ENCODE peak calls at places on chromosomes 5 and 9, in four cellular contexts. B, C, V and Q are unnamed samples. For H3K27me3, the result is how much of the 10 kb centered on the place peaks cover.

GRCh38 chr5:151094861-151095260 is 14.0 kb upstream of the TNIP1 start:
- DNase-seq in B (no peak), V (no peak), C (no peak), Q (peak)

GRCh38 chr5:128276537-128277216 is 193.1 kb downstream of the SLC12A2 start:
- DNase-seq in V (no peak), B (no peak), C (no peak), Q (no peak)

GRCh38 chr5:172686539-172687390 is 45.7 kb downstream of the NEURL1B start:
- DNase-seq in V (no peak), B (no peak), C (no peak), Q (no peak)

GRCh38 chr5:132102101-132102701 is 28.6 kb downstream of the CSF2 start:
- DNase-seq in B (no peak), V (no peak), C (no peak), Q (no peak)

GRCh38 chr5:166488560-166488959 is 1802.9 kb upstream of the WWC1 start:
- DNase-seq in C (no peak), B (no peak), V (no peak), Q (no peak)

GRCh38 chr5:115384587-115385375 is 88.3 kb upstream of the CCDC112 start:
- DNase-seq in C (no peak), V (no peak), B (no peak), Q (no peak)

GRCh38 chr9:86098793-86099694 is at the start of gene GOLM1:
- DNase-seq in V (peak), B (peak), C (no peak), Q (peak)

GRCh38 chr5:61001647-61002046 is 56.6 kb downstream of the NDUFAF2 start:
- DNase-seq in C (no peak), V (no peak), B (no peak), Q (no peak)

GRCh38 chr9:134375430-134376385 is 49.5 kb downstream of the RXRA start:
- DNase-seq in B (no peak), V (no peak), C (no peak), Q (no peak)

GRCh38 chr5:61409568-61409967 is 77.5 kb downstream of the ZSWIM6 start:
- DNase-seq in V (no peak), B (no peak), C (peak), Q (no peak)

GRCh38 chr5:158154226-158155005 is 295.5 kb upstream of the CLINT1 start:
- DNase-seq in B (no peak), V (no peak), C (no peak), Q (no peak)

GRCh38 chr5:40960027-40960426 is 50.7 kb downstream of the C7 start:
- DNase-seq in B (no peak), C (no peak), V (no peak), Q (no peak)

GRCh38 chr9:91164724-91165520 is 196.8 kb downstream of the AUH start:
- DNase-seq in B (peak), V (peak), C (peak), Q (peak)

GRCh38 chr5:94693043-94693822 is 74.8 kb downstream of the SLF1 start:
- DNase-seq in C (peak), V (no peak), B (no peak), Q (no peak)

GRCh38 chr5:59873113-59873512 is 20.4 kb downstream of the PDE4D start:
- DNase-seq in V (no peak), B (no peak), C (no peak), Q (no peak)

GRCh38 chr5:909086-909485 is 16.4 kb downstream of the TRIP13 start:
- DNase-seq in C (no peak), B (no peak), V (no peak), Q (no peak)

GRCh38 chr5:128259530-128260145 is 176.1 kb downstream of the SLC12A2 start:
- DNase-seq in C (no peak), V (no peak), B (no peak), Q (no peak)

DNA sequence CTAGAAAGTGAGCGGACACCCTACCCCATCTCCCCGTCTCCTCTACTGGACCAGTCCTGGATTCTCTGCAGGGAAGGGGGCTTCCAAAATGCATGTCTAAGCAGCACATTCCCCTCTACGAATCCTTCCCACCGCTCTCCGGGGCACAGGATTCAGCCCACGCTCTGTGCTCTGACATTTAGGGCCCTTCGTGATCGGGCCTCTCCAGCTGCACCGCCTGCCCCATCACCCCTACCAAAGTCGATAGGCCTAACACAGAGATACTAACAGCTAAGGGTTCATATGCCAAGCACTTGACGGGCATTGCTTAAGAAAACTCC is 1.2 kb downstream of the ARL10 start:
- DNase-seq in V (no peak), C (no peak), B (no peak), Q (no peak)
- H3K27me3 ChIP-seq in V (under half), C (under half), B (under half), Q (under half)

GRCh38 chr5:79795764-79796398 is 106.2 kb downstream of the CMYA5 start:
- DNase-seq in V (peak), B (no peak), C (no peak), Q (no peak)
- H3K27ac ChIP-seq in V (no peak), B (no peak), C (no peak), Q (no peak)

GRCh38 chr5:81665795-81666194 is 85.1 kb downstream of the SSBP2 start:
- DNase-seq in C (no peak), V (no peak), B (no peak), Q (no peak)
- TF ChIP-seq POLR2AphosphoS5 in C (no peak), V (no peak), B (no peak), Q (no peak)

DNA sequence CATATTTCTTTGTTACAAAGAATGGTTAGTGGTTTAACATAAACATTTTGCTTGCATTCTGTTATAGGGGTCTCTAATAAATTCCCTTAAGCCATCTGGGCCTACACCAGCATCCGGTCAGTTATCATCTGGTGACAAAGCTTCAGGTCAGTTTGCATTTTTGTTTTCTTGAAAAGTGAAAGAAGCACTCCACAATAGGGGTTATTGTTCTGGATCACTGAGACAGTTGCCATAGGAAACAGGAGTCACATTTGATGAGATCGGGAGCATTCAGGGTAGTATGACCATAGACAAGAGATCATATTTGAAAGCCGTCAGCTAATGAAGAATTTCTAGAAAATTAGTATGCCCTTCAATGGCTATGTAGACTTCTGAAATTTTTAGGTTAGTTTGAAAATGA is 63.6 kb downstream of the NUP214 start:
- DNase-seq in B (no peak), C (no peak), V (no peak), Q (no peak)
- H3K27me3 ChIP-seq in B (under half), C (under half), V (under half), Q (under half)

DNA sequence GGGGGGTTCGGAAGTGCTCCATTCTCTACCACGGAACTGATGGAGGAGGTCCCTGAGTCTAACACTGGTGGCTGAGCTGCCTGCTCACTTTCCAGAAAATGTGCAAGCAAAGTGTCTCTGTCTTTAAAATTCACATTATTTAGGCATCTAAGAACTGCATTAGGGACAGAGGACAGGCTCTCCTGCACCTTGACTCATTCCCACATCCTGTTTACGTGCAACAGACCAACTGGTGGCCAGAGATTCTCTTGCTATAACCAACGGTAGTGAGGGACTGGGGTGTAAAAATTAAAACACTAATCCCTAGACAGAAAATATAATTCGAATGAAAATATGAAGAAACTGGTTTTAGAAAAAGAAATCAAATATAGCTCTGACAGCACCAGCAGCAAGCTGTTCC is 320.9 kb downstream of the IRX2 start:
- DNase-seq in B (no peak), C (no peak), V (no peak), Q (no peak)
- H3K27ac ChIP-seq in B (no peak), C (no peak), V (no peak), Q (no peak)

GRCh38 chr9:100317706-100318105 is 35.0 kb downstream of the TEX10 start:
- DNase-seq in B (no peak), V (no peak), C (no peak), Q (no peak)
- TF ChIP-seq POLR2AphosphoS5 in B (no peak), V (no peak), C (no peak), Q (no peak)

GRCh38 chr9:123996731-123997421 is 14.7 kb upstream of the LHX2 start:
- DNase-seq in V (peak), C (no peak), B (peak), Q (no peak)
- H3K27me3 ChIP-seq in V (under half), C (half or more), B (under half), Q (half or more)

GRCh38 chr9:127258884-127259471 is 5.6 kb upstream of the GARNL3 start:
- DNase-seq in V (no peak), B (no peak), C (no peak), Q (no peak)
- H3K27ac ChIP-seq in V (no peak), B (no peak), C (no peak), Q (no peak)

GRCh38 chr9:108049026-108049591 is 559.5 kb upstream of the KLF4 start:
- DNase-seq in B (no peak), V (no peak), C (no peak), Q (no peak)
- TF ChIP-seq POLR2AphosphoS5 in B (peak), V (no peak), C (no peak), Q (no peak)